ENCODE peak calls at places on chromosomes 12 and 14, in ten cellular contexts. N is bronchial epithelial cell, D is IMR-90, O is fibroblast of pulmonary artery, R is adrenal gland, V is PC-3, B is AG09309, C is B cell, L is PC-9, J is cardiac fibroblast. P is an unnamed sample.

GRCh38 chr12:18895540-18895939 is 157.6 kb downstream of the CAPZA3 start:
- DNase-seq in J (no peak), R (no peak), B (no peak), V (no peak), N (no peak), L (no peak), C (no peak), O (no peak), D (no peak), P (no peak)

GRCh38 chr12:44307506-44308168 is 471.8 kb downstream of the TMEM117 start:
- DNase-seq in V (no peak), R (no peak), L (no peak), D (no peak), O (peak), J (no peak), C (no peak), B (no peak), N (no peak), P (no peak)

GRCh38 chr12:128657378-128657777 is 166.4 kb downstream of the SLC15A4 start:
- DNase-seq in N (no peak), C (no peak), D (no peak), J (no peak), R (no peak), V (no peak), O (no peak), B (no peak), L (no peak), P (no peak)

GRCh38 chr14:23168246-23168645 is 15.2 kb downstream of the SLC7A8 start:
- DNase-seq in L (no peak), D (no peak), V (no peak), J (no peak), R (no peak), N (no peak), B (no peak), O (no peak), C (no peak), P (no peak)

GRCh38 chr12:14394317-14395058 is 29.0 kb downstream of the ATF7IP start:
- DNase-seq in L (no peak), B (no peak), O (peak), N (peak), C (peak), D (peak), V (peak), J (peak), R (peak), P (peak)

GRCh38 chr14:22012452-22012851 is 338.8 kb upstream of the OR4E1 start:
- DNase-seq in N (no peak), J (no peak), O (no peak), D (no peak), L (no peak), R (no peak), C (no peak), B (no peak), V (no peak), P (no peak)

GRCh38 chr12:120252071-120252906 is 13.2 kb downstream of the PXN start:
- DNase-seq in N (no peak), J (no peak), B (no peak), V (no peak), L (no peak), C (peak), O (no peak), D (no peak), R (no peak), P (no peak)

GRCh38 chr12:5377997-5378596 is 53.8 kb upstream of the NTF3 start:
- DNase-seq in V (peak), C (no peak), B (no peak), L (no peak), N (no peak), J (no peak), O (no peak), R (no peak), D (no peak), P (no peak)

GRCh38 chr12:110693731-110694130 is 4.8 kb upstream of the HVCN1 start:
- DNase-seq in N (no peak), C (no peak), J (no peak), O (no peak), B (no peak), R (peak), D (no peak), L (no peak), V (no peak), P (no peak)

GRCh38 chr12:117580718-117581062 is 219.3 kb upstream of the NOS1 start:
- DNase-seq in V (peak), N (no peak), D (no peak), R (no peak), C (no peak), B (no peak), O (no peak), L (no peak), J (no peak), P (peak)

GRCh38 chr12:111692575-111693210 is 6.8 kb downstream of the ACAD10 start:
- DNase-seq in R (no peak), L (no peak), V (peak), J (peak), O (peak), B (no peak), C (no peak), N (no peak), D (peak), P (no peak)

GRCh38 chr14:50001146-50001998 is 108.5 kb downstream of the ARF6 start:
- DNase-seq in J (peak), D (peak), V (peak), B (peak), L (peak), R (no peak), O (peak), C (peak), N (peak), P (peak)

GRCh38 chr14:67514203-67514607 is 18.9 kb upstream of the PLEKHH1 start:
- DNase-seq in C (no peak), V (no peak), L (no peak), O (no peak), J (no peak), B (no peak), R (peak), N (no peak), D (no peak), P (peak)

GRCh38 chr14:66092748-66093147 is 393.4 kb upstream of the CCDC196 start:
- DNase-seq in D (no peak), V (no peak), J (no peak), B (no peak), N (no peak), C (no peak), L (no peak), R (no peak), O (no peak), P (no peak)

GRCh38 chr12:2256915-2257314 is 204.1 kb downstream of the CACNA1C start:
- DNase-seq in J (peak), C (no peak), N (no peak), R (no peak), O (peak), D (peak), V (no peak), L (no peak), B (no peak), P (no peak)

GRCh38 chr12:43113616-43114015 is 438.4 kb downstream of the ADAMTS20 start:
- DNase-seq in L (no peak), D (no peak), R (no peak), V (no peak), O (no peak), B (no peak), J (no peak), N (no peak), C (no peak), P (no peak)

GRCh38 chr14:25090716-25091454 is 40.9 kb upstream of the STXBP6 start:
- DNase-seq in L (peak), D (peak), R (no peak), O (peak), C (no peak), B (peak), V (peak), J (peak), N (peak), P (peak)

GRCh38 chr14:42112108-42112507 is 505.4 kb downstream of the LRFN5 start:
- DNase-seq in R (no peak), O (peak), C (no peak), N (peak), L (no peak), J (peak), D (peak), B (peak), V (peak), P (no peak)

GRCh38 chr12:113136128-113136989 is 798 bp upstream of the RASAL1 start:
- DNase-seq in D (no peak), J (no peak), O (no peak), R (peak), L (peak), V (no peak), B (no peak), C (peak), N (no peak), P (peak)

GRCh38 chr12:55718020-55718419 is 2.2 kb upstream of the RDH5 start:
- DNase-seq in O (no peak), C (no peak), D (no peak), L (no peak), V (no peak), B (no peak), N (no peak), J (peak), R (no peak), P (no peak)

GRCh38 chr14:76514599-76514998 is 138.7 kb downstream of the ESRRB start:
- DNase-seq in V (peak), C (no peak), B (no peak), O (peak), R (no peak), D (peak), N (peak), J (peak), L (no peak), P (peak)

GRCh38 chr12:29238822-29239291 is 89.8 kb downstream of the FAR2 start:
- DNase-seq in L (no peak), B (no peak), D (peak), J (peak), N (peak), R (no peak), O (peak), C (no peak), V (peak), P (no peak)

GRCh38 chr12:104376650-104377506 is 73.3 kb downstream of the EID3 start:
- DNase-seq in V (peak), B (no peak), N (no peak), C (no peak), J (peak), D (peak), L (no peak), R (no peak), O (no peak), P (no peak)

GRCh38 chr12:67354966-67355365 is 85.8 kb downstream of the CAND1 start:
- DNase-seq in L (no peak), O (peak), V (peak), C (no peak), D (peak), J (peak), R (no peak), N (no peak), B (no peak), P (no peak)

GRCh38 chr12:72281145-72281544 is 9.0 kb downstream of the TRHDE start:
- DNase-seq in J (no peak), D (peak), C (no peak), B (no peak), O (no peak), V (peak), N (no peak), L (no peak), R (no peak), P (no peak)

GRCh38 chr12:48668996-48669395 is 13.0 kb downstream of the KANSL2 start:
- DNase-seq in N (no peak), R (no peak), C (no peak), J (no peak), V (no peak), L (no peak), D (no peak), B (no peak), O (no peak), P (no peak)

GRCh38 chr12:120376416-120376815 is 7.5 kb upstream of the MSI1 start:
- DNase-seq in C (no peak), R (no peak), V (peak), N (peak), J (no peak), B (no peak), L (no peak), O (no peak), D (no peak), P (no peak)

DNA sequence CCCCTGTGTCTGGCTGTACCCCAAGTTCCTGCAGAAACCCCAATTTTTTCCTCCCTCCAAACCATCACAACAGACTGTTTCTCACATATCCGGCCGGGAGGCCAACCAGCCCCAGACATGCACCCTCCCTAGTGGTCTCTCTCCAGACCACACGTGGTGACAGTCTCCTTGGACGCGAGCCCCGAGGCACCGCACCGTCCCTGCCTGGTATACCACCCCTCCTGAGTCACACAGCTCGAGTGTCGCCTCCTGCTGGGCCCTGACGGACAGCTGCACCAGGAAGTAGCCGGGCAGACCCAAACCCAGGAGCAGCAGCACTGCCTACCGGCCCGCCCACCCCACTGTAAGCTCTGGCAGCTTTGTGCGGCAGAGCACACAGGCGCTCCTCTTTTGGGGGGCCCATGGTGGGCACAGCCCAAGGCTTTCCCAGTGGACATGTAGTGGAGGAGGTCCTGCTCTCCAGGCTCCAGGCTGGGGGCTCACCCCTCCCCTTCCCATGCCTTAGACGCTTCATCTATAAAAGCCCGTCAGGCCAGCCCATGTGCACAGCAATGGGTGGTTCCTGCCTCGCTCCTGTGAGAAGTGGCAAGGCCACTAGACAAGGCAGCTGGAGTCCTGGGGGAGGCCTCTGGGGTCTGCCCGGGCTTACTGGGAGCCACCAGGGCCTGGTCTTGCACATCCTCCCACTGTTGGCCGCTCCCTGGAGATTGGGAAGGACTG is 97.5 kb downstream of the RFLNA start:
- DNase-seq in D (peak), R (no peak), B (no peak), J (peak), C (peak), V (no peak), O (peak), N (no peak), L (peak), P (no peak)
- TF ChIP-seq CTCF in D (peak), R (peak), B (peak), J (peak), C (no peak), V (peak), O (peak), N (peak), L (peak), P (no peak)

GRCh38 chr12:41190360-41190759 is 2.2 kb downstream of the PDZRN4 start:
- DNase-seq in J (peak), R (peak), V (peak), B (no peak), C (no peak), O (peak), N (peak), L (no peak), D (no peak), P (peak)
- TF ChIP-seq CTCF in J (peak), R (peak), V (peak), B (peak), C (no peak), O (peak), N (peak), L (peak), D (peak), P (peak)

DNA sequence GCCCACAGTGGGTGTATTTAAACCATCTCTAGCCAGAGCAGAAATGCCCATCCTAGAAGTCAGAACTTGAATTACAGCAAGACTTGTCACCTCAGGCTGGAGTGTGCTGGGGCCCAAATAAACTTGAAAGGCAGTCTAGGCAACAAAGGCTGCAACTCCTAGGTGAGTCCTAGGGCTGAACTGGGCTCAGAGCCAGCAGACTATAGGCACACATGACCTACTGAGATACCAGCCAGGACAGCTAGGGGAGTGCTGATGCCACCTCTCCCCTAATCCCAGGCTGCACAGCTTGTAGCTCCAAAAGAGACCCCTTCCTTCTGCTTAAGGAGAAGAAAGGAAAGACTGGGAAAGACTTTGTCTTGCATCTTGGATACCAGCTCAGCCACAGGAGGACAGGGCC is 106.0 kb downstream of the TXNDC16 start:
- DNase-seq in L (no peak), J (no peak), V (no peak), C (no peak), D (no peak), B (no peak), N (peak), O (no peak), R (no peak), P (no peak)
- TF ChIP-seq CTCF in L (no peak), J (no peak), V (no peak), C (no peak), D (no peak), B (no peak), N (no peak), O (no peak), R (no peak), P (no peak)

DNA sequence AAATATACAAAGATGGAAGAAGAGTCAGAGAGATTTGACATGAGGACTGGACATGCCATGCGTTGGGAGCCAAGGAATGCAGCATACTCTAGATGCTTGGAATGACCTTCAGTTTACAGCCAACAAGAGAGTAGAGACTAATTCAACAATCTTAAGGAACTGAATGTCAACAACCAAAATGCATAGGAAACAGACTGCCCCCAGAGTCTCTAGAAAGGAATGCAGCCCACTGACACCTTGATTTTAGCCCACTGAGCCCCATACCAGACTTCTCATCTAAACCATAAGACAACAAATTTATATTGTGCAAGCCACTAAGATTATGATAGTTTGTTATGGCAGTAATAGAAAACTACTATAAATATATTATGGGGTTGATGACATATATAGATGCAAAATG is 611.2 kb downstream of the RPS29 start:
- DNase-seq in J (no peak), D (no peak), C (peak), L (no peak), O (no peak), R (no peak), V (no peak), B (no peak), N (no peak), P (no peak)
- TF ChIP-seq CTCF in J (no peak), D (no peak), C (no peak), L (no peak), O (no peak), R (no peak), V (no peak), B (no peak), N (no peak), P (no peak)

DNA sequence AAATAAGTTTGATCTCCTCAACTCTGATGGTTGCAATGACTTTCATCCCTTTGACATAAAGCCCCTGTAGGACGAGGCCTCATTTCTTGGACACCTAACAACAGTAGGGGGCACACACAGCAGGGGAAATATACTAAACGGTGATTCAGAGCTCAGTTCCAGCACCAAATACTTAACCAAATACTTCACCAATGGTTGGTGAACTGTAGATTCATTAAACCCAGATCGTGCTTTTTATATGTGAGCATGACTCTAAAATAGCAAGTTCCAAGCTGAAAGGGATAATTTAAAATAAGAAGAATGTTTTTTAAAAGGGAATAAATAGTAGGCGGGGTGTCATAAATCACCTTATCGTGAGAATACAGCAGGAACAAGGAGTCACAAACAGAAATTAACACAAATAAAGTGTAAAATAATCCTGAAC is 53.2 kb downstream of the ATG2B start:
- DNase-seq in V (no peak), L (no peak), C (no peak), N (no peak), B (no peak), O (no peak), D (peak), R (no peak), J (no peak), P (no peak)
- TF ChIP-seq CTCF in V (peak), L (no peak), C (no peak), N (no peak), B (no peak), O (no peak), D (peak), R (no peak), J (no peak), P (no peak)

GRCh38 chr14:92670177-92670576 is 78.2 kb downstream of the LGMN start:
- DNase-seq in J (peak), B (peak), C (no peak), D (peak), O (peak), V (peak), R (no peak), L (no peak), N (no peak), P (no peak)
- TF ChIP-seq CTCF in J (peak), B (peak), C (no peak), D (no peak), O (peak), V (no peak), R (no peak), L (no peak), N (no peak), P (no peak)

P was measured in thyroid gland.